ENCODE peak calls at places on chromosomes 11 and 22, in ten cellular contexts. S is DMS 273 treated with DMSO at 0.1 percent for 48 hours; X is Karpas-422; J is hepatocyte; W is activated CD4-positive, alpha-beta memory T cell treated with anti-CD3 and anti-CD28 coated beads for 36 hours; T is NCI-H446; N is amniotic stem cell; L is naive B cell; I is coronary artery; R is M059J. G is an unnamed sample.

GRCh38 chr11:45435706-45436105 is 149.6 kb upstream of the SYT13 start:
- DNase-seq in S (no peak), X (no peak), J (no peak), W (no peak), T (no peak), N (no peak), L (no peak), I (no peak), R (no peak), G (no peak)

GRCh38 chr11:70666336-70666735 is 268.0 kb downstream of the CTTN start:
- DNase-seq in S (no peak), X (no peak), J (no peak), W (no peak), T (no peak), N (no peak), L (no peak), I (no peak), R (no peak), G (no peak)

GRCh38 chr11:116117326-116118137 is 613.3 kb upstream of the CADM1 start:
- DNase-seq in S (no peak), X (no peak), J (no peak), W (no peak), T (no peak), N (no peak), L (no peak), I (peak), R (no peak), G (no peak)

GRCh38 chr11:8719260-8720190 is 36.9 kb downstream of the RPL27A start:
- DNase-seq in S (no peak), X (no peak), J (peak), W (no peak), T (peak), N (peak), L (no peak), I (peak), R (peak), G (no peak)

GRCh38 chr11:122115520-122116343 is at the start of gene BLID:
- DNase-seq in S (no peak), X (peak), J (peak), W (no peak), T (peak), N (peak), L (no peak), I (no peak), R (no peak), G (no peak)

GRCh38 chr11:72724851-72725730 is 27.1 kb downstream of the ARAP1 start:
- DNase-seq in S (peak), X (peak), J (peak), W (peak), T (peak), N (peak), L (peak), I (no peak), R (peak), G (no peak)

GRCh38 chr11:109033627-109034340 is 368.9 kb downstream of the DDX10 start:
- DNase-seq in S (no peak), X (no peak), J (no peak), W (no peak), T (peak), N (peak), L (no peak), I (no peak), R (peak), G (no peak)

GRCh38 chr22:37661160-37661924 is 2.8 kb downstream of the PDXP start:
- DNase-seq in S (peak), X (peak), J (peak), W (no peak), T (peak), N (peak), L (no peak), I (no peak), R (no peak), G (no peak)

GRCh38 chr11:28517621-28518020 is 409.4 kb downstream of the METTL15 start:
- DNase-seq in S (no peak), X (no peak), J (no peak), W (no peak), T (no peak), N (no peak), L (no peak), I (no peak), R (no peak), G (no peak)

GRCh38 chr11:66727282-66727882 is 1.6 kb downstream of the SPTBN2 start:
- DNase-seq in S (no peak), X (peak), J (peak), W (peak), T (peak), N (no peak), L (peak), I (no peak), R (no peak), G (peak)

GRCh38 chr11:116614306-116615210 is 158.2 kb downstream of the BUD13 start:
- DNase-seq in S (no peak), X (no peak), J (no peak), W (no peak), T (no peak), N (no peak), L (no peak), I (peak), R (no peak), G (no peak)

GRCh38 chr11:123434911-123435310 is 4.8 kb downstream of the GRAMD1B start:
- DNase-seq in S (no peak), X (no peak), J (no peak), W (no peak), T (no peak), N (no peak), L (no peak), I (no peak), R (no peak), G (no peak)

GRCh38 chr11:67379061-67380058 is 6.0 kb upstream of the CLCF1 start:
- DNase-seq in S (no peak), X (no peak), J (peak), W (no peak), T (no peak), N (peak), L (no peak), I (no peak), R (peak), G (no peak)

GRCh38 chr22:29319072-29319471 is 3.6 kb upstream of the RASL10A start:
- DNase-seq in S (no peak), X (no peak), J (no peak), W (no peak), T (no peak), N (no peak), L (no peak), I (no peak), R (no peak), G (no peak)

GRCh38 chr11:96037267-96037990 is 113.5 kb upstream of the MTMR2 start:
- DNase-seq in S (peak), X (no peak), J (peak), W (no peak), T (peak), N (no peak), L (no peak), I (no peak), R (peak), G (no peak)

GRCh38 chr11:118703563-118704106 is 24.2 kb upstream of the TREH start:
- DNase-seq in S (no peak), X (no peak), J (no peak), W (no peak), T (no peak), N (no peak), L (no peak), I (peak), R (no peak), G (no peak)

GRCh38 chr22:37887610-37888378 is 18.3 kb upstream of the MICALL1 start:
- DNase-seq in S (no peak), X (no peak), J (no peak), W (no peak), T (no peak), N (no peak), L (no peak), I (no peak), R (peak), G (no peak)

GRCh38 chr22:42363851-42364250 is 68.4 kb downstream of the NFAM1 start:
- DNase-seq in S (no peak), X (no peak), J (no peak), W (no peak), T (no peak), N (no peak), L (no peak), I (no peak), R (no peak), G (no peak)

GRCh38 chr11:14299921-14300320 is 59.1 kb downstream of the RRAS2 start:
- DNase-seq in S (no peak), X (no peak), J (no peak), W (no peak), T (no peak), N (no peak), L (no peak), I (no peak), R (no peak), G (no peak)

GRCh38 chr11:113789675-113790320 is 10.2 kb downstream of the CLDN25 start:
- DNase-seq in S (no peak), X (no peak), J (no peak), W (no peak), T (no peak), N (no peak), L (no peak), I (no peak), R (no peak), G (no peak)